ENCODE peak calls at places on chromosomes 6 and 20, in ten cellular contexts. K, U, N, G, V, Y, M, I, S and R are unnamed samples.
A peak's percentile ranks its signal among the peaks of the same experiment; 100 is the strongest.

GRCh38 chr6:142377112-142377848 is 75.5 kb downstream of the ADGRG6 start:
- DNase-seq in K (no peak), U (no peak), N (peak; percentile 55), G (peak; percentile 58), V (peak; percentile 59), Y (no peak), M (peak; percentile 60), I (no peak), S (no peak), R (peak; percentile 16)

GRCh38 chr6:116572162-116572561 is 858 bp downstream of the RWDD1 start:
- DNase-seq in K (no peak), U (no peak), N (no peak), G (no peak), V (peak; percentile 63), Y (no peak), M (peak; percentile 42), I (no peak), S (no peak), R (peak; percentile 34)

GRCh38 chr20:18778993-18779392 is 34.6 kb upstream of the SCP2D1 start:
- DNase-seq in K (no peak), U (no peak), N (no peak), G (no peak), V (no peak), Y (no peak), M (no peak), I (no peak), S (no peak), R (no peak)

GRCh38 chr6:19052219-19052618 is 665.1 kb downstream of the RNF144B start:
- DNase-seq in K (no peak), U (no peak), N (no peak), G (no peak), V (no peak), Y (no peak), M (peak; percentile 33), I (no peak), S (no peak), R (no peak)

GRCh38 chr6:41503841-41504525 is 42.2 kb upstream of the FOXP4 start:
- DNase-seq in K (peak; percentile 28), U (no peak), N (no peak), G (no peak), V (no peak), Y (no peak), M (peak; percentile 56), I (no peak), S (peak; percentile 63), R (no peak)

GRCh38 chr6:373773-374724 is 17.5 kb upstream of the IRF4 start:
- DNase-seq in K (no peak), U (no peak), N (no peak), G (no peak), V (peak; percentile 60), Y (no peak), M (peak; percentile 10), I (no peak), S (no peak), R (no peak)

GRCh38 chr20:7497985-7498384 is 442.3 kb downstream of the HAO1 start:
- DNase-seq in K (no peak), U (no peak), N (peak; percentile 78), G (no peak), V (no peak), Y (no peak), M (peak; percentile 86), I (no peak), S (no peak), R (no peak)

GRCh38 chr6:144012534-144012933 is 4.5 kb upstream of the PLAGL1 start:
- DNase-seq in K (no peak), U (no peak), N (no peak), G (no peak), V (no peak), Y (no peak), M (peak; percentile 32), I (no peak), S (no peak), R (no peak)

GRCh38 chr20:10671221-10671849 is 2.5 kb downstream of the JAG1 start:
- DNase-seq in K (peak; percentile 94), U (peak; percentile 75), N (peak; percentile 82), G (no peak), V (peak; percentile 61), Y (no peak), M (peak; percentile 96), I (peak; percentile 74), S (peak; percentile 93), R (no peak)

DNA sequence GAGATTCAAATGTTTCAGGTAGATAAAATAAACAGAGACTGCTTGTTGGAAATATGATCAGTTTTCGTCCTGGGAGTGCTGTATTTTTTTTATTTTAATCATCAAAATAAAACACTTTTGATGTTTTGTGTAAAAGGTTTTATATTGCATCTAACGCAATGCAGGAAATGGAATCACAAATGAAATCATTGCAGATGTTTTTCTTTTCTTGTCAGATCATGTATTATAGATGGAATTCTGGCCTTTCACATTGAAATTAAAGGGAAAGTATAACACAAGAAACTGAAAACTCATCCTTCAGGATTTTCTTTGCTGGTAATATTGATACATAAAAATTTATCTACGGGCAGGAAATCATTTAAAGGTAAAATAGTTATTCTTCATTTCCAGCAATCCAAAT is 482.1 kb upstream of the MANEA start:
- DNase-seq in K (no peak), U (no peak), N (no peak), G (no peak), V (no peak), Y (no peak), M (no peak), I (no peak), S (no peak), R (no peak)
- H3K4me3 ChIP-seq in K (no peak overlapping the region), U (no peak overlapping the region), N (peak overlapping the region; percentile 58), G (peak overlapping the region; percentile 25), V (no peak overlapping the region), Y (no peak overlapping the region), M (no peak overlapping the region), I (no peak overlapping the region), S (no peak overlapping the region), R (no peak overlapping the region)

GRCh38 chr6:46186583-46186982 is 15.8 kb upstream of the ENPP5 start:
- DNase-seq in K (no peak), U (no peak), N (no peak), G (no peak), V (no peak), Y (no peak), M (no peak), I (no peak), S (no peak), R (no peak)

GRCh38 chr6:46189726-46190125 is 18.9 kb upstream of the ENPP5 start:
- DNase-seq in K (no peak), U (no peak), N (no peak), G (no peak), V (no peak), Y (no peak), M (no peak), I (no peak), S (no peak), R (no peak)

DNA sequence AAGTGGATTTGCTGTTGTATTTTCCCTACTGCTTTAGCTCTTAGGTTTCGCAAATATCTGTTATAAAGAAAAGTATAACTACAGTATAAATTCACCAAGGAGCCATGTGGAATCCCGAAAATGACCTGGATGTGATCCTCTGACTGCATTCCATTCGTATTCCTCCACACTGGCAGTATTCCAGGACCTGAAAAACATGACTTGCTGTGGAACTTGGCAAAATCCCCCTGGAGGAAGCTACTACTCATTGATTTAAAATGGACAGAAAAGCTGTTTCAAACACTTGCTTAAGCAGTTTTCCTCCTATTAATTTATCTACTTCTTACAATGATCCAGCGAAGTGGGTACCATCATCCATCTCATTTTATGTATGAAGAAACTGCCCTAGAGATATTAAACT is 13.3 kb upstream of the ENPP5 start:
- DNase-seq in K (no peak), U (no peak), N (no peak), G (no peak), V (no peak), Y (no peak), M (peak; percentile 84), I (no peak), S (no peak), R (no peak)
- TF ChIP-seq CTCF in K (peak; percentile 21), U (no peak), N (no peak), G (no peak), V (peak; percentile 22), Y (no peak), M (no peak), I (no peak), S (no peak), R (no peak)

DNA sequence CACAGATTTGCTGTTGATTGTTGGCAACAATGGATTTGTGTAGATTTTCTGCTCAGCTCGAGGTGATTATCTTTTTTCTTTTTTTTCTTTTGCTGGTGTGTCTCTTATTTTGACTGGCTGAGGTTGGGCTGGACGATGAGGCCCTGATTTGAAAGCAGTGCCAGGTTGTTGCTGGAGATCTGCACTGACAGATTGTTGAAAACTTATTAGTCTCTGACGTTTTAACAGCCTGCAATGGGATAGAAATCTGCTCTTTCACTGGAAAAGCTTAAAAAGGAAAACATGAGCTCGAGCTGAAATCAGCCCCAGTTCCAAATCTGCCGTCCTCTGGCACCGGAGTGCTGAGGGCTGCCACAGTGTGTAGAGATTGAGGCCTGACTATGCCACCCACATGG is 87.7 kb downstream of the PDE7B start:
- DNase-seq in K (peak; percentile 28), U (no peak), N (no peak), G (no peak), V (no peak), Y (no peak), M (no peak), I (no peak), S (peak; percentile 69), R (no peak)
- H3K4me3 ChIP-seq in K (peak overlapping the region; percentile 22), U (no peak overlapping the region), N (no peak overlapping the region), G (no peak overlapping the region), V (no peak overlapping the region), Y (no peak overlapping the region), M (no peak overlapping the region), I (no peak overlapping the region), S (peak overlapping the region; percentile 16), R (no peak overlapping the region)

GRCh38 chr6:33819021-33819420 is 15.2 kb upstream of the MLN start:
- DNase-seq in K (no peak), U (no peak), N (no peak), G (no peak), V (no peak), Y (no peak), M (no peak), I (no peak), S (no peak), R (no peak)

GRCh38 chr6:33822575-33823395 is 19.0 kb upstream of the MLN start:
- DNase-seq in K (no peak), U (no peak), N (no peak), G (peak; percentile 66), V (peak; percentile 39), Y (no peak), M (peak; percentile 27), I (no peak), S (no peak), R (peak; percentile 82)

GRCh38 chr6:33820784-33821183 is 17.0 kb upstream of the MLN start:
- DNase-seq in K (no peak), U (no peak), N (no peak), G (no peak), V (no peak), Y (no peak), M (no peak), I (no peak), S (no peak), R (no peak)

GRCh38 chr6:33818293-33818692 is 14.5 kb upstream of the MLN start:
- DNase-seq in K (no peak), U (no peak), N (no peak), G (no peak), V (no peak), Y (no peak), M (no peak), I (no peak), S (no peak), R (no peak)

DNA sequence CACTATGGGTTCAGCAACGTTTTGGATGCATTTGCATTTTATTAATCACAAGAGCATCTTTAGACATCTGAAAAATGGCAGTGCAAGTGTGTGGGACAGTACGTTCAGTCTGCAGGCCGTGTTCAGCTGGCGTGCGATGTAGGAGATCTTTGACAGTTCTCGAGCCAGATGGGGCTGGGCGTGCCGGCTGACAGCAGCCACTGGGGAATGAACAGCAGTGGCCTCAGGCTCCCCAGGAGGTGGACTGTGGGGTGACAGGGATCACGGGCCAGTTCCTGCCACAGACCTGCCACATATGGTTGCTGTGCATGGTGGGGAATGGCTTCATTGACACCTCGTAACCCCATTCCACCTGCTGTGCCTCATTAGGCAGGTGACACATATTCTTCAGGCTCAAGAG is 16.4 kb upstream of the MLN start:
- DNase-seq in K (no peak), U (no peak), N (no peak), G (no peak), V (no peak), Y (no peak), M (no peak), I (no peak), S (no peak), R (no peak)
- TF ChIP-seq CTCF in K (no peak), U (no peak), N (no peak), G (no peak), V (no peak), Y (no peak), M (no peak), I (no peak), S (no peak), R (no peak)